ENCODE peak calls at places on chromosomes 5 and 9, in ten cellular contexts. D is lung microvascular endothelial cell; N is stimulated activated naive B cell treated with anti-CD40 and anti-IgM and Interleukin-4, amounts not matched to agents 10 μg/mL and 1 μg/mL and 100 μg/mL, for 72 hours; O is A549; B is NAMALWA; K is stimulated activated CD8-positive, alpha-beta memory T cell treated with anti-CD3 and anti-CD28 coated beads, Interleukin-15, amount 100 ng/mL, for 24 hours; Z is NCI-H524; P is OCI-LY7; Y is heart left ventricle; F is small intestine. A is an unnamed sample.

GRCh38 chr5:154447074-154447725 is 1.4 kb downstream of the SAP30L start:
- DNase-seq in P (peak; percentile 4), K (no peak), Z (peak; percentile 37), Y (no peak), N (no peak), F (no peak), O (peak; percentile 34), B (peak; percentile 9), D (no peak), A (no peak)

GRCh38 chr5:67305913-67306710 is 109.5 kb upstream of the CD180 start:
- DNase-seq in P (no peak), K (no peak), B (no peak), D (peak; percentile 81), F (no peak), Y (no peak), Z (no peak), N (no peak), O (no peak), A (no peak)

GRCh38 chr5:128062172-128062746 is 21.3 kb upstream of the SLC12A2 start:
- DNase-seq in N (no peak), Y (no peak), B (no peak), Z (no peak), D (peak; percentile 55), P (no peak), O (no peak), K (no peak), F (peak; percentile 21), A (no peak)

GRCh38 chr5:55036477-55036876 is 12.4 kb downstream of the GZMK start:
- DNase-seq in Y (no peak), O (no peak), Z (no peak), F (no peak), D (no peak), N (no peak), B (no peak), P (no peak), K (no peak), A (no peak)

GRCh38 chr5:76789991-76790571 is 28.7 kb upstream of the F2RL1 start:
- DNase-seq in F (no peak), O (no peak), Y (no peak), B (no peak), K (no peak), N (no peak), P (no peak), Z (no peak), D (no peak), A (no peak)

GRCh38 chr5:126499742-126500396 is 76.7 kb downstream of the GRAMD2B start:
- DNase-seq in N (no peak), O (no peak), D (peak; percentile 28), Z (peak; percentile 10), Y (no peak), P (peak; percentile 61), K (no peak), F (peak; percentile 50), B (peak; percentile 73), A (peak; percentile 39)

GRCh38 chr9:88092699-88093359 is 45.4 kb downstream of the SPATA31C2 start:
- DNase-seq in D (no peak), F (peak; percentile 27), P (no peak), K (no peak), Z (peak; percentile 7), N (no peak), O (no peak), Y (no peak), B (no peak), A (no peak)

GRCh38 chr5:79146352-79146751 is 34.7 kb downstream of the BHMT start:
- DNase-seq in D (no peak), Y (no peak), K (no peak), N (no peak), B (no peak), O (no peak), F (no peak), P (no peak), Z (no peak), A (no peak)

GRCh38 chr9:129005336-129005997 is 22.7 kb downstream of the SH3GLB2 start:
- DNase-seq in Z (no peak), K (no peak), O (no peak), B (no peak), F (no peak), N (no peak), P (no peak), D (no peak), Y (peak; percentile 36), A (no peak)

GRCh38 chr9:121883281-121884056 is 209.6 kb downstream of the TTLL11 start:
- DNase-seq in N (no peak), D (peak; percentile 50), B (no peak), Z (no peak), Y (no peak), P (peak; percentile 65), F (no peak), O (no peak), K (no peak), A (no peak)

GRCh38 chr9:114216081-114216480 is 60.7 kb downstream of the COL27A1 start:
- DNase-seq in B (no peak), D (peak; percentile 52), Y (peak; percentile 77), Z (peak; percentile 75), O (no peak), F (no peak), N (no peak), P (no peak), K (no peak), A (no peak)

GRCh38 chr9:93099551-93100264 is 3.7 kb downstream of the CARD19 start:
- DNase-seq in Z (peak; percentile 42), K (no peak), B (no peak), P (no peak), D (no peak), F (no peak), O (no peak), N (no peak), Y (peak; percentile 57), A (no peak)

A was measured in HT-29.